ENCODE peak calls at places on chromosomes 6 and 20, in six cellular contexts. L is mesenchymal stem cell, H is IMR-90, P is H9, B is H1, F is trophoblast cell. A is an unnamed sample.
A peak's percentile ranks its signal among the peaks of the same experiment; 100 is the strongest.

GRCh38 chr6:156957931-156958547 is 180.9 kb downstream of the ARID1B start:
- DNase-seq in F (no peak), P (no peak), H (peak; percentile 35), B (no peak), L (no peak), A (no peak)

GRCh38 chr6:125839471-125839870 is 48.7 kb downstream of the NCOA7 start:
- DNase-seq in F (no peak), P (no peak), H (peak; percentile 13), B (no peak), L (peak; percentile 14), A (no peak)

GRCh38 chr6:15677822-15678221 is 15.0 kb upstream of the DTNBP1 start:
- DNase-seq in L (no peak), F (no peak), P (no peak), B (no peak), H (no peak), A (no peak)

GRCh38 chr20:45592574-45593189 is 13.6 kb upstream of the WFDC8 start:
- DNase-seq in H (peak; percentile 21), L (peak; percentile 37), F (peak; percentile 38), B (no peak), P (peak; percentile 31), A (no peak)

GRCh38 chr6:144661101-144661806 is 376.1 kb downstream of the UTRN start:
- DNase-seq in B (no peak), L (no peak), P (no peak), H (peak; percentile 42), F (no peak), A (no peak)

GRCh38 chr6:119979862-119980261 is 630.3 kb upstream of the MAN1A1 start:
- DNase-seq in F (no peak), B (no peak), L (peak; percentile 13), P (no peak), H (peak; percentile 2), A (no peak)

GRCh38 chr6:151958332-151958731 is 150.8 kb downstream of the ESR1 start:
- DNase-seq in B (no peak), P (no peak), F (peak; percentile 90), L (no peak), H (no peak), A (no peak)

GRCh38 chr6:46903175-46903574 is 18.6 kb downstream of the ADGRF5 start:
- DNase-seq in B (no peak), F (peak; percentile 22), L (peak; percentile 33), P (no peak), H (no peak), A (no peak)

GRCh38 chr6:145886228-145886956 is 71.8 kb upstream of the FBXO30 start:
- DNase-seq in L (peak; percentile 52), F (no peak), H (peak; percentile 88), P (no peak), B (no peak), A (no peak)

GRCh38 chr20:7772376-7772775 is 167.9 kb downstream of the HAO1 start:
- DNase-seq in F (no peak), H (peak; percentile 53), P (no peak), B (no peak), L (no peak), A (no peak)

GRCh38 chr20:41340327-41341055 is at the start of gene LPIN3:
- DNase-seq in L (peak; percentile 84), F (peak; percentile 95), P (peak; percentile 96), B (peak; percentile 91), H (peak; percentile 63), A (peak; percentile 91)
- H3K18ac ChIP-seq in L (peak within 1 kb of the TSS; percentile 91), F (peak within 1 kb of the TSS; percentile 66), P (no peak within 1 kb of the TSS), B (peak within 1 kb of the TSS; percentile 66), H (peak within 1 kb of the TSS; percentile 17), A (peak within 1 kb of the TSS; percentile 86)

DNA sequence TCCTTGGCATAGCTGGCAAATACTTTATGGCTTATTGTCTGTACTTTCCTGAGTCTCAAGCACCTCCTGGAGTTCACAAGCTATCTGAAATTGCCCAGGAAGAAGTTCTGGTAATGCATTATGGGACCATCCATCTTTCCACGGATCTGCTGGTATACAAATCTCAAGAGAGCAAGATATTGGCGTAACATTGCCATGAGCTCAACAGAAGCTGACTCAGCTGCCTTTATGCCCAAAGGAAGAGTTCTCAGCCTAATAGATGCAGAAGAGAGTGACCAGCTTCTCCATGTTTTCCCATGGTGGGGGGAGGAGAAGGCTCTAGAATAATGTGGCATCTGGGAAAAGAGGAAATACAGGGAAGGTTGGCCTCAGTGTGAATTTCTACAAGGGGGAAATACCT is 78.7 kb downstream of the UST start:
- DNase-seq in L (no peak), P (no peak), H (no peak), F (no peak), B (no peak), A (no peak)
- H3K14ac ChIP-seq in L (no peak overlapping the region), P (no peak overlapping the region), H (no peak overlapping the region), F (no peak overlapping the region), B (no peak overlapping the region), A (no peak overlapping the region)

GRCh38 chr6:169253341-169253740 is 305 bp downstream of the THBS2 start:
- DNase-seq in P (no peak), H (no peak), F (no peak), B (no peak), L (no peak), A (no peak)

GRCh38 chr6:169251371-169251802 is 2.3 kb downstream of the THBS2 start:
- DNase-seq in H (no peak), L (no peak), B (no peak), P (no peak), F (no peak), A (no peak)

GRCh38 chr6:169253745-169254238 is at the start of gene THBS2:
- DNase-seq in L (peak; percentile 6), B (peak; percentile 57), P (no peak), F (no peak), H (peak; percentile 93), A (peak; percentile 27)

GRCh38 chr6:169251822-169252804 is 1.5 kb downstream of the THBS2 start:
- DNase-seq in P (peak; percentile 57), L (no peak), F (no peak), H (no peak), B (peak; percentile 56), A (no peak)

DNA sequence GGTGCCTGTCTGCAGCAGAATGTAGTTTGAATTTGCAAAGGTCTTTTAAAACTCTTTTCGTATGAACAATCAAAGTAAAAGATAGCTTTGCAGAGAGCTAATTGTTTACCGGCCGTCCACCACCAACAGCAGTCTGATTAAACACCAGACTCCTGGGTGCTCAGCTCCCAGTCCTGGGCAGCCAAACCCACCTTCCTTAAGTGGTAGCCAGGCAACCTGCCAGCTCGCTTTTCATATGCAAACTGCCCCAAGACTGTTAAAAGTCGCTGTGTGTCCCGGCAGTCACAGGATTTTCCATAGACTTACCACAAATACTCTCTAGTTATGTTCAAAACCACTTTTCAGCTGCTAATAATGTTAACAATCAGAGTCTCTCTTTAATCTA is 849 bp downstream of the THBS2 start:
- DNase-seq in P (peak; percentile 57), F (no peak), H (no peak), B (no peak), L (no peak), A (peak; percentile 17)
- H3K4me2 ChIP-seq in P (peak overlapping the region; percentile 70), F (no peak overlapping the region), H (peak overlapping the region; percentile 96), B (peak overlapping the region; percentile 74), L (peak overlapping the region; percentile 49), A (peak overlapping the region; percentile 36)

GRCh38 chr6:80004199-80005072 is at the start of gene TTK:
- DNase-seq in B (peak; percentile 88), L (peak; percentile 95), F (peak; percentile 97), P (peak; percentile 96), H (peak; percentile 93), A (peak; percentile 86)
- H3K18ac ChIP-seq in B (peak within 1 kb of the TSS; percentile 85), L (peak within 1 kb of the TSS; percentile 98), F (peak within 1 kb of the TSS; percentile 35), P (peak within 1 kb of the TSS; percentile 98), H (peak within 1 kb of the TSS; percentile 14), A (peak within 1 kb of the TSS; percentile 98)

GRCh38 chr6:38871745-38872568 is 156.8 kb downstream of the DNAH8 start:
- DNase-seq in P (peak; percentile 69), B (peak; percentile 86), L (peak; percentile 49), F (peak; percentile 80), H (peak; percentile 36), A (peak; percentile 63)

GRCh38 chr6:38882157-38882556 is 166.4 kb upstream of the GLP1R start:
- DNase-seq in P (no peak), B (no peak), L (no peak), F (no peak), H (no peak), A (no peak)

GRCh38 chr6:38876470-38876869 is 161.4 kb downstream of the DNAH8 start:
- DNase-seq in B (no peak), P (no peak), H (no peak), F (no peak), L (no peak), A (no peak)
- H3K14ac ChIP-seq in B (no peak overlapping the region), P (no peak overlapping the region), H (no peak overlapping the region), F (no peak overlapping the region), L (no peak overlapping the region), A (no peak overlapping the region)

GRCh38 chr20:2920473-2920872 is 47.2 kb downstream of the PTPRA start:
- DNase-seq in H (no peak), P (no peak), B (no peak), L (no peak), F (no peak), A (no peak)
- H3K4me2 ChIP-seq in H (no peak overlapping the region), P (no peak overlapping the region), B (no peak overlapping the region), L (no peak overlapping the region), F (no peak overlapping the region), A (no peak overlapping the region)

DNA sequence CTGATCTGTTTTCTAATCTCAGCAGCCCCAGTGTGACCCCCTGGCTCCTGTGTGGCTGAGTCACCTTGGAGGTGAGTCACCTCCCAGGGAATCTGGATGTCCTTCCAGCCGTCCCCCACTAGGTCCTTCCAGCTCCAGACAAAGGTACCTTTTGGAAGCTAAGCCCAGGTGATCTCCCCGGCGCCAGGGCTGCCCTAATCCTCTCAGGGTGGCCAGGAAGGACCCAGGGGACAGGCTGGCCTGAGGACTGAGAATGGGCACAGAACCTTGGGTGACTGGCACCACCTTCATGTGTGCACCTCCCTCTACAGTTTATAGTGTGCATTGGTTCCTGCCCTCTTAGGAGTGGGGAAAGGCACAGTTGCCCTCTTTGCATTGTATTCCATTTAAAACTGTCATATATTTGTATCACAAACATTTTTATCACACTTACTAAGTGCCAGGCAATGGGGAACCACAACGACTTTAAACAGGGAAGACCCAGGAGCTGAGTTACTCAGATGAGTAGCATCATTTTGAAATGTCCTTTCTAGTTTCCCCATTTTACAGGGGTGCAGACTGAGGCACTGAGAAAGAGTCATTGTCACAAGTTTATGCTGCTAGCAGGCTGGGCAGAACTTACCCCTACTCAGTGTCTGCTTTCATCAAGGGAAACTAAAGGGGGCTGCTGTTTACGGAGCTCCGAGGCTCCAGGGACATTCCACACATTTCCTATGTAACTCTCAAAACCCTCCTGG is 2.6 kb upstream of the BPIFB4 start:
- DNase-seq in H (no peak), B (no peak), L (no peak), P (no peak), F (no peak), A (no peak)
- H3K18ac ChIP-seq in H (no peak overlapping the region), B (no peak overlapping the region), L (no peak overlapping the region), P (no peak overlapping the region), F (no peak overlapping the region), A (no peak overlapping the region)

A was measured in neuronal stem cell.